ENCODE peak calls at places on chromosome 1, in six cellular contexts. R is endothelial cell of umbilical vein, H is K562, A is A549, Y is WTC11, X is HepG2. Z is an unnamed sample.

GRCh38 chr1:23643668-23644554 is 47.7 kb upstream of the RPL11 start:
- DNase-seq in R (no peak), Y (no peak), A (no peak), X (no peak), H (no peak), Z (no peak)

GRCh38 chr1:235019456-235019855 is 109.2 kb downstream of the TOMM20 start:
- DNase-seq in A (no peak), H (no peak), X (no peak), R (no peak), Y (no peak), Z (no peak)

GRCh38 chr1:84506729-84507453 is 510 bp upstream of the GNG5 start:
- DNase-seq in H (no peak), X (no peak), A (no peak), Y (no peak), R (no peak), Z (no peak)

GRCh38 chr1:55943721-55944435 is 635.5 kb downstream of the PLPP3 start:
- DNase-seq in H (no peak), Y (no peak), A (no peak), X (no peak), R (no peak), Z (no peak)

GRCh38 chr1:114320586-114320985 is 166.9 kb upstream of the SYT6 start:
- DNase-seq in X (no peak), R (no peak), Y (no peak), A (no peak), H (no peak), Z (no peak)

GRCh38 chr1:202276920-202277319 is 64.8 kb downstream of the UBE2T start:
- DNase-seq in X (no peak), R (no peak), Y (no peak), H (no peak), A (no peak), Z (no peak)

GRCh38 chr1:66266756-66267155 is 267.2 kb upstream of the SGIP1 start:
- DNase-seq in X (no peak), H (no peak), Y (no peak), R (peak), A (no peak), Z (no peak)

GRCh38 chr1:98046031-98046641 is 125.3 kb upstream of the DPYD start:
- DNase-seq in Y (peak), R (peak), X (no peak), A (peak), H (no peak), Z (no peak)

GRCh38 chr1:30450818-30451233 is 272.6 kb downstream of the MATN1 start:
- DNase-seq in A (no peak), H (no peak), X (no peak), R (no peak), Y (no peak), Z (no peak)

GRCh38 chr1:15543589-15544568 is 17.2 kb downstream of the DNAJC16 start:
- DNase-seq in A (no peak), R (peak), H (peak), X (no peak), Y (no peak), Z (no peak)
- TF ChIP-seq JUN in A (no peak), R (no peak), H (no peak), X (no peak), Y (no peak), Z (no peak)

GRCh38 chr1:59569198-59569597 is 245.6 kb upstream of the HOOK1 start:
- DNase-seq in Y (no peak), H (no peak), R (no peak), X (no peak), A (no peak), Z (no peak)

GRCh38 chr1:59574085-59574484 is 240.7 kb upstream of the HOOK1 start:
- DNase-seq in H (no peak), Y (no peak), A (no peak), X (no peak), R (no peak), Z (no peak)

GRCh38 chr1:59568158-59568935 is 246.4 kb upstream of the HOOK1 start:
- DNase-seq in Y (no peak), A (peak), H (no peak), X (no peak), R (peak), Z (no peak)

GRCh38 chr1:59565611-59566410 is 248.9 kb upstream of the HOOK1 start:
- DNase-seq in Y (no peak), X (no peak), A (no peak), H (no peak), R (no peak), Z (no peak)

DNA sequence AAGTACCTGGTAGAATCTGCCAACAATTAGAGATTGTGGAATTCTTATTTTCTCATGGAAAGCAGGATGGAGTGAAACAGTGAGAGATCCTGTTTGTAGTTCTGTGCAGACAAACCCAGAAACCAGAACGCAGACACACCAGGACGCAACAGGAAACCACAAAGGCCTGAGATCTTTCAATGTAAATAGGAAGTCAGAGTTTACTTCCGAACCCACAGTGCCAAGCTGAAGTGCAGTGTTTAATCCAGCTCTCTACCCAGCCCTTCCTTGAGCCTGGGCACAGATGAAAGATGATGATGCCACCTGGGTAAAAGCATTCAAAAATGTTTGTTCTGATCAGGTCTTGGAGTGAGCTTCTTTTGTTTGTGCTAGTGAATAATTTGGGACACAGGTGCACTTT is 244.2 kb upstream of the HOOK1 start:
- DNase-seq in R (peak), A (no peak), X (peak), Y (no peak), H (no peak), Z (no peak)
- TF ChIP-seq JUN in R (no peak), A (no peak), X (no peak), Y (no peak), H (no peak), Z (no peak)

DNA sequence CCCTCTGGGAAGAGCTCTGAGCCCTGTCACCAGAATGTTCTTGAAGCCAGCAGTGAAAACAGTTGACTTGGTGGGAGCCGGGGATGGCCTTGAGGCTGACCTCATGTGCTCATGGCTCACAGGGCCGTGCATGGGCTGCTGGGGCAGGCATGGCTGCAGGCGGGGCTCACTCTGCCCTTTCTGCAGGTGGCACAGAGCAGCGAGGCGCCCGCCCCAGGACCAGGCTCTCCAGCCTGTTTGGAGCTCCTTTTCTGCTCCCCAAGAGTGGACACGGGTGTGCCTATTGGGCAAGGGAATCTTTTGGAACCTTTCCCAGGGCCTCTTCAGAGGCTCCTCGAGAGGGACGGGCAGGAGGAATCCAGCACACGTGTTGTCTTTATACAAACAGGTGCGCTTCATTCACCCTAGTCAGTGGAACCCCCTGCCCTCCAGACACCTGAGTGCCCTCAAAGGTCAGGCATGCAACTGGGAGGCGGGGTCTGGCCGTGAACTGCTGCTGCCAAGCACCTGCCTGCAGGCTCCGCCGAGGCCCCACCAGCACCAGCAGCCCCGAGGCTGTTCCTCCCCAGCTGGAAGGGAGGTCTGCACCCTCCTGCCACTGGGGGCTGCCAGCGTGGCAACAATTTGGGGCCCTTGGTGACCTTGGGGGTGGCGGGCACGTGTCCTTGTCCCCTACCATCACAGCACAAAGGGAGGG is 2.6 kb upstream of the TTC34 start:
- DNase-seq in A (no peak), H (no peak), X (no peak), R (no peak), Y (no peak), Z (no peak)
- TF ChIP-seq JUN in A (no peak), H (no peak), X (no peak), R (no peak), Y (no peak), Z (no peak)

GRCh38 chr1:44417351-44418021 is 12.4 kb downstream of the RNF220 start:
- DNase-seq in X (no peak), A (no peak), H (no peak), R (peak), Y (peak), Z (peak)
- TF ChIP-seq JUN in X (no peak), A (no peak), H (no peak), R (no peak), Y (no peak), Z (no peak)

DNA sequence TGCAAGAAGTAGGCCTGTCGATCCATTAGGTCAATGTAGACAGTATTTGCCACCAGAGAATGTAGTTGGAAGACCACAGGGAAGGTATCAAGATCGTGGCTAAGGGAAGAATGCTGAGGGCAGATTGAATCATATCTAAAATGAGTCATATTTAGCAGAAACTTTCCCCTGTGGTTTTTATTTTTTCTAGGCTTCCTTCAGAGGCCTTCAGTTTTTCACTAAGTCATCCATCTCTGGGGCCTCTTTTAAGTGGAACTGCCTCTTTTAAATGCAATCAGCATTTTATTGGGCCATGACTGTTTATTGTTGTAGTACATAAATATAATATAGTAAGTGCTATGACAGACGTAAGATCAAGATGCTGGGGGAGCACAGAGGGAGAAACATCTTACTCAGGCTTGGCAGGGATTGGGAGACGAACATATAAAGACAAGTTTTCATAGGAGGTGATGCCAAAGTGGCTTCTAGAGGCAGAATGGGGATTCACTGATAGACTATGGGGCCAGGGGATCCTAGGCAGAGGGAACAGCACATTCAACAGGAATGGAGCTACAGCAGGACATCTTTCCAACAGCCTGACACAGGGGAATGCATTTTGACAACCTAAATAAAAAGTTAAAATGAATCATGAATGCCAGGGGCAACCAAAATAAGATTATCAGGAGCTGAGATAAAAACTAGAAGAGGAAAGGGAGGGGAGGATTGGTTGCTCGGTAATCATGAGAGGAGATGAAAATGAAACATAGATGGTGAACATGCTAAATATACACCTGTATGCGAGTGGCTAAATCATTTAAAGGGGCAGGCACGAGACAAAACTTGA is 20.1 kb downstream of the UBE2U start:
- DNase-seq in R (no peak), A (no peak), X (no peak), Y (no peak), H (no peak), Z (no peak)
- TF ChIP-seq JUN in R (no peak), A (no peak), X (no peak), Y (no peak), H (no peak), Z (no peak)

GRCh38 chr1:51088474-51088873 is 13.6 kb upstream of the C1orf185 start:
- DNase-seq in A (peak), R (peak), X (no peak), Y (no peak), H (no peak), Z (no peak)
- TF ChIP-seq JUN in A (no peak), R (no peak), X (no peak), Y (no peak), H (no peak), Z (no peak)

GRCh38 chr1:233440952-233441401 is 113.5 kb downstream of the MAP3K21 start:
- DNase-seq in H (peak), Y (peak), A (peak), R (peak), X (peak), Z (peak)
- TF ChIP-seq JUN in H (no peak), Y (no peak), A (no peak), R (no peak), X (no peak), Z (no peak)

GRCh38 chr1:111563619-111564018 is 56.0 kb upstream of the RAP1A start:
- DNase-seq in R (no peak), A (peak), H (no peak), X (no peak), Y (no peak), Z (no peak)
- TF ChIP-seq JUN in R (no peak), A (no peak), H (no peak), X (no peak), Y (no peak), Z (no peak)

GRCh38 chr1:110292327-110292741 is 46.8 kb upstream of the RBM15 start:
- DNase-seq in X (no peak), Y (no peak), A (peak), H (no peak), R (peak), Z (no peak)
- TF ChIP-seq JUN in X (no peak), Y (no peak), A (no peak), H (no peak), R (no peak), Z (no peak)

Z was measured in H1.